ENCODE peak calls at places on chromosome 21, in five cellular contexts. One of them, this sample, is unnamed.

GRCh38 chr21:15332572-15332971 is 267.8 kb upstream of the NRIP1 start:
- DNase-seq in activated T-cell treated with anti-CD3 and anti-CD28 coated beads for 24 hours: no peak
- DNase-seq in activated naive CD4-positive, alpha-beta T cell treated with anti-CD3 and anti-CD28 coated beads, Interleukin-2, amount 10 ng/mL, durations not matched to agents 7 days and 5 days: no peak
- DNase-seq in HEK293T: no peak
- DNase-seq in adrenal gland: no peak
- DNase-seq in this sample: no peak

GRCh38 chr21:16942703-16943102 is 570.1 kb upstream of the CXADR start:
- DNase-seq in activated naive CD4-positive, alpha-beta T cell treated with anti-CD3 and anti-CD28 coated beads, Interleukin-2, amount 10 ng/mL, durations not matched to agents 7 days and 5 days: no peak
- DNase-seq in activated T-cell treated with anti-CD3 and anti-CD28 coated beads for 24 hours: no peak
- DNase-seq in HEK293T: peak
- DNase-seq in adrenal gland: no peak
- DNase-seq in this sample: no peak

GRCh38 chr21:45530423-45531113 is 11.7 kb downstream of the SLC19A1 start:
- DNase-seq in adrenal gland: peak
- DNase-seq in activated T-cell treated with anti-CD3 and anti-CD28 coated beads for 24 hours: no peak
- DNase-seq in activated naive CD4-positive, alpha-beta T cell treated with anti-CD3 and anti-CD28 coated beads, Interleukin-2, amount 10 ng/mL, durations not matched to agents 7 days and 5 days: no peak
- DNase-seq in HEK293T: no peak
- DNase-seq in this sample: no peak

GRCh38 chr21:44845418-44846200 is 27.7 kb upstream of the SUMO3 start:
- DNase-seq in HEK293T: peak
- DNase-seq in activated T-cell treated with anti-CD3 and anti-CD28 coated beads for 24 hours: peak
- DNase-seq in adrenal gland: peak
- DNase-seq in activated naive CD4-positive, alpha-beta T cell treated with anti-CD3 and anti-CD28 coated beads, Interleukin-2, amount 10 ng/mL, durations not matched to agents 7 days and 5 days: peak
- DNase-seq in this sample: peak

GRCh38 chr21:36310016-36310415 is 10.0 kb upstream of the MORC3 start:
- DNase-seq in HEK293T: no peak
- DNase-seq in adrenal gland: no peak
- DNase-seq in activated T-cell treated with anti-CD3 and anti-CD28 coated beads for 24 hours: no peak
- DNase-seq in activated naive CD4-positive, alpha-beta T cell treated with anti-CD3 and anti-CD28 coated beads, Interleukin-2, amount 10 ng/mL, durations not matched to agents 7 days and 5 days: peak
- DNase-seq in this sample: peak

GRCh38 chr21:43207868-43208267 is 39.1 kb downstream of the CRYAA start:
- DNase-seq in activated T-cell treated with anti-CD3 and anti-CD28 coated beads for 24 hours: no peak
- DNase-seq in activated naive CD4-positive, alpha-beta T cell treated with anti-CD3 and anti-CD28 coated beads, Interleukin-2, amount 10 ng/mL, durations not matched to agents 7 days and 5 days: no peak
- DNase-seq in adrenal gland: peak
- DNase-seq in HEK293T: no peak
- DNase-seq in this sample: no peak

GRCh38 chr21:40120944-40121575 is 253.8 kb downstream of the PCP4 start:
- DNase-seq in activated naive CD4-positive, alpha-beta T cell treated with anti-CD3 and anti-CD28 coated beads, Interleukin-2, amount 10 ng/mL, durations not matched to agents 7 days and 5 days: no peak
- DNase-seq in adrenal gland: peak
- DNase-seq in HEK293T: no peak
- DNase-seq in activated T-cell treated with anti-CD3 and anti-CD28 coated beads for 24 hours: no peak
- DNase-seq in this sample: no peak

GRCh38 chr21:46322351-46323226 is 1.1 kb downstream of the C21orf58 start:
- DNase-seq in activated naive CD4-positive, alpha-beta T cell treated with anti-CD3 and anti-CD28 coated beads, Interleukin-2, amount 10 ng/mL, durations not matched to agents 7 days and 5 days: peak
- DNase-seq in adrenal gland: peak
- DNase-seq in HEK293T: peak
- DNase-seq in activated T-cell treated with anti-CD3 and anti-CD28 coated beads for 24 hours: no peak
- DNase-seq in this sample: peak

GRCh38 chr21:35208117-35208516 is 159.0 kb upstream of the RUNX1 start:
- DNase-seq in activated T-cell treated with anti-CD3 and anti-CD28 coated beads for 24 hours: no peak
- DNase-seq in activated naive CD4-positive, alpha-beta T cell treated with anti-CD3 and anti-CD28 coated beads, Interleukin-2, amount 10 ng/mL, durations not matched to agents 7 days and 5 days: no peak
- DNase-seq in adrenal gland: no peak
- DNase-seq in HEK293T: no peak
- DNase-seq in this sample: no peak

GRCh38 chr21:32562426-32562825 is 22.9 kb downstream of the TCP10L start:
- DNase-seq in adrenal gland: peak
- DNase-seq in activated T-cell treated with anti-CD3 and anti-CD28 coated beads for 24 hours: no peak
- DNase-seq in activated naive CD4-positive, alpha-beta T cell treated with anti-CD3 and anti-CD28 coated beads, Interleukin-2, amount 10 ng/mL, durations not matched to agents 7 days and 5 days: no peak
- DNase-seq in HEK293T: no peak
- DNase-seq in this sample: no peak

GRCh38 chr21:44923481-44924084 is 2.9 kb upstream of the ITGB2 start:
- DNase-seq in adrenal gland: no peak
- DNase-seq in activated naive CD4-positive, alpha-beta T cell treated with anti-CD3 and anti-CD28 coated beads, Interleukin-2, amount 10 ng/mL, durations not matched to agents 7 days and 5 days: no peak
- DNase-seq in activated T-cell treated with anti-CD3 and anti-CD28 coated beads for 24 hours: no peak
- DNase-seq in HEK293T: no peak
- DNase-seq in this sample: no peak

GRCh38 chr21:27713159-27714109 is 746.5 kb upstream of the ADAMTS5 start:
- DNase-seq in adrenal gland: no peak
- DNase-seq in activated T-cell treated with anti-CD3 and anti-CD28 coated beads for 24 hours: no peak
- DNase-seq in HEK293T: no peak
- DNase-seq in activated naive CD4-positive, alpha-beta T cell treated with anti-CD3 and anti-CD28 coated beads, Interleukin-2, amount 10 ng/mL, durations not matched to agents 7 days and 5 days: no peak
- DNase-seq in this sample: no peak

GRCh38 chr21:31607791-31608190 is 51.7 kb upstream of the SOD1 start:
- DNase-seq in adrenal gland: no peak
- DNase-seq in activated T-cell treated with anti-CD3 and anti-CD28 coated beads for 24 hours: no peak
- DNase-seq in HEK293T: no peak
- DNase-seq in activated naive CD4-positive, alpha-beta T cell treated with anti-CD3 and anti-CD28 coated beads, Interleukin-2, amount 10 ng/mL, durations not matched to agents 7 days and 5 days: no peak
- DNase-seq in this sample: no peak

GRCh38 chr21:45747802-45748445 is 104.4 kb downstream of the PCBP3 start:
- DNase-seq in HEK293T: no peak
- DNase-seq in adrenal gland: peak
- DNase-seq in activated T-cell treated with anti-CD3 and anti-CD28 coated beads for 24 hours: no peak
- DNase-seq in activated naive CD4-positive, alpha-beta T cell treated with anti-CD3 and anti-CD28 coated beads, Interleukin-2, amount 10 ng/mL, durations not matched to agents 7 days and 5 days: no peak
- DNase-seq in this sample: no peak

GRCh38 chr21:26686705-26687104 is 113.6 kb upstream of the CYYR1 start:
- DNase-seq in HEK293T: no peak
- DNase-seq in activated T-cell treated with anti-CD3 and anti-CD28 coated beads for 24 hours: no peak
- DNase-seq in adrenal gland: no peak
- DNase-seq in activated naive CD4-positive, alpha-beta T cell treated with anti-CD3 and anti-CD28 coated beads, Interleukin-2, amount 10 ng/mL, durations not matched to agents 7 days and 5 days: no peak
- DNase-seq in this sample: no peak

GRCh38 chr21:46182548-46183336 is 1.5 kb downstream of the SPATC1L start:
- DNase-seq in activated naive CD4-positive, alpha-beta T cell treated with anti-CD3 and anti-CD28 coated beads, Interleukin-2, amount 10 ng/mL, durations not matched to agents 7 days and 5 days: no peak
- DNase-seq in activated T-cell treated with anti-CD3 and anti-CD28 coated beads for 24 hours: no peak
- DNase-seq in HEK293T: no peak
- DNase-seq in adrenal gland: peak
- DNase-seq in this sample: no peak

GRCh38 chr21:39083377-39084008 is 99.8 kb downstream of the PSMG1 start:
- DNase-seq in activated T-cell treated with anti-CD3 and anti-CD28 coated beads for 24 hours: no peak
- DNase-seq in activated naive CD4-positive, alpha-beta T cell treated with anti-CD3 and anti-CD28 coated beads, Interleukin-2, amount 10 ng/mL, durations not matched to agents 7 days and 5 days: no peak
- DNase-seq in HEK293T: no peak
- DNase-seq in adrenal gland: no peak
- DNase-seq in this sample: no peak